ENCODE peak calls at places on chromosomes 5 and 9, in nine cellular contexts. D, H, Y, J, I, L, U, R and P are unnamed samples.

GRCh38 chr9:82320566-82320965 is 332.0 kb downstream of the SPATA31D1 start:
- DNase-seq in D (no peak), H (no peak), Y (no peak), J (no peak), I (no peak), L (peak), U (no peak), R (no peak), P (no peak)

GRCh38 chr9:132879443-132880310 is 979 bp downstream of the SPACA9 start:
- DNase-seq in D (no peak), H (peak), Y (no peak), J (no peak), I (no peak), L (no peak), U (no peak), R (no peak), P (peak)

GRCh38 chr9:134004131-134004873 is 12.2 kb upstream of the VAV2 start:
- DNase-seq in D (no peak), H (no peak), Y (no peak), J (no peak), I (no peak), L (no peak), U (no peak), R (no peak), P (no peak)

GRCh38 chr5:145466533-145466932 is 368.6 kb downstream of the PRELID2 start:
- DNase-seq in D (no peak), H (no peak), Y (no peak), J (no peak), I (no peak), L (no peak), U (no peak), R (no peak), P (no peak)

GRCh38 chr9:135410831-135411473 is 68.6 kb upstream of the PPP1R26 start:
- DNase-seq in D (no peak), H (no peak), Y (no peak), J (no peak), I (no peak), L (no peak), U (no peak), R (peak), P (no peak)

GRCh38 chr5:140966293-140967225 is at the start of gene PCDHAC2:
- DNase-seq in D (peak), H (no peak), Y (no peak), J (no peak), I (peak), L (peak), U (peak), R (peak), P (no peak)

GRCh38 chr5:76175051-76175666 is 92.0 kb downstream of the SV2C start:
- DNase-seq in D (peak), H (peak), Y (peak), J (peak), I (peak), L (peak), U (no peak), R (peak), P (peak)

GRCh38 chr9:3467593-3468219 is 58.1 kb downstream of the RFX3 start:
- DNase-seq in D (peak), H (peak), Y (no peak), J (peak), I (peak), L (peak), U (peak), R (peak), P (peak)

GRCh38 chr9:123669355-123669754 is 260.6 kb downstream of the DENND1A start:
- DNase-seq in D (no peak), H (no peak), Y (no peak), J (no peak), I (peak), L (no peak), U (no peak), R (no peak), P (no peak)

GRCh38 chr5:92761585-92761984 is 819.4 kb downstream of the NR2F1-AS1 start:
- DNase-seq in D (no peak), H (no peak), Y (no peak), J (no peak), I (no peak), L (no peak), U (no peak), R (no peak), P (no peak)